ENCODE peak calls at places on chromosomes 11 and 22, in four cellular contexts. A is iris pigment epithelial cell, G is AG10803, V is tibial artery. M is an unnamed sample.

GRCh38 chr11:130674686-130675085 is 226.2 kb downstream of the ADAMTS15 start:
- DNase-seq in G (peak; percentile 43), A (peak; percentile 20), V (no peak), M (no peak)

GRCh38 chr22:37569921-37570660 is 9.8 kb downstream of the LGALS2 start:
- DNase-seq in V (no peak), G (no peak), A (no peak), M (no peak)

GRCh38 chr22:43823353-43823908 is 11.3 kb upstream of the EFCAB6 start:
- DNase-seq in G (no peak), A (no peak), V (no peak), M (no peak)

GRCh38 chr11:96869207-96869606 is 479.4 kb downstream of the JRKL start:
- DNase-seq in A (peak; percentile 3), G (peak; percentile 2), V (no peak), M (no peak)

GRCh38 chr22:42683599-42684283 is 34.5 kb upstream of the CYB5R3 start:
- DNase-seq in G (peak; percentile 90), A (no peak), V (peak; percentile 78), M (no peak)

GRCh38 chr11:33775064-33775807 is 916 bp upstream of the FBXO3 start:
- DNase-seq in V (no peak), A (no peak), G (no peak), M (no peak)

GRCh38 chr11:1838426-1839131 is at the start of gene TNNI2:
- DNase-seq in A (no peak), V (no peak), G (no peak), M (no peak)

GRCh38 chr11:109547356-109548027 is 125.5 kb downstream of the C11orf87 start:
- DNase-seq in A (peak; percentile 74), G (peak; percentile 94), V (no peak), M (no peak)

GRCh38 chr11:75155570-75156422 is 4.9 kb downstream of the SLCO2B1 start:
- DNase-seq in A (peak; percentile 25), G (no peak), V (no peak), M (no peak)

GRCh38 chr22:31923166-31923565 is 21.2 kb upstream of the YWHAH start:
- DNase-seq in V (peak; percentile 74), G (no peak), A (no peak), M (no peak)

GRCh38 chr11:55895216-55895615 is 12.1 kb downstream of the TRIM51 start:
- DNase-seq in V (no peak), G (no peak), A (no peak), M (no peak)

GRCh38 chr22:38649841-38650522 is 6.2 kb downstream of the FAM227A start:
- DNase-seq in V (no peak), G (no peak), A (no peak), M (no peak)

GRCh38 chr11:18050853-18051252 is 4.8 kb upstream of the TPH1 start:
- DNase-seq in A (no peak), V (no peak), G (no peak), M (no peak)

GRCh38 chr22:40196628-40197027 is 18.9 kb downstream of the TNRC6B start:
- DNase-seq in G (peak; percentile 89), V (no peak), A (peak; percentile 96), M (no peak)

GRCh38 chr11:36469881-36470802 is 39.9 kb downstream of the TRAF6 start:
- DNase-seq in V (no peak), G (peak; percentile 52), A (peak; percentile 85), M (no peak)

GRCh38 chr11:126963115-126963514 is 37.5 kb downstream of the KIRREL3 start:
- DNase-seq in A (no peak), G (no peak), V (no peak), M (no peak)

GRCh38 chr11:128302425-128303186 is 284.8 kb downstream of the ETS1 start:
- DNase-seq in G (no peak), V (no peak), A (no peak), M (peak; percentile 70)

GRCh38 chr11:2466069-2466801 is 21.4 kb downstream of the KCNQ1 start:
- DNase-seq in V (no peak), A (no peak), G (no peak), M (no peak)

GRCh38 chr22:20466659-20467379 is 28.8 kb downstream of the KLHL22 start:
- DNase-seq in G (no peak), A (no peak), V (no peak), M (no peak)

GRCh38 chr11:36216061-36216615 is 73.1 kb downstream of the COMMD9 start:
- DNase-seq in A (no peak), G (no peak), V (no peak), M (no peak)

GRCh38 chr11:18261721-18262120 is 4.3 kb upstream of the SAA1 start:
- DNase-seq in V (no peak), G (no peak), A (no peak), M (no peak)

GRCh38 chr22:44462246-44463015 is 35.6 kb downstream of the RTL6 start:
- DNase-seq in G (no peak), A (no peak), V (no peak), M (no peak)

GRCh38 chr11:34585870-34586654 is 34.8 kb upstream of the EHF start:
- DNase-seq in G (peak; percentile 59), V (no peak), A (peak; percentile 59), M (no peak)

GRCh38 chr22:43484227-43484626 is 72.4 kb downstream of the MPPED1 start:
- DNase-seq in V (no peak), A (no peak), G (no peak), M (no peak)

GRCh38 chr11:12083380-12083779 is 27.0 kb upstream of the MICAL2 start:
- DNase-seq in G (no peak), A (no peak), V (no peak), M (no peak)

GRCh38 chr11:57530215-57530595 is 349 bp downstream of the TIMM10 start:
- DNase-seq in V (no peak), G (no peak), A (no peak), M (no peak)

GRCh38 chr11:114132944-114133394 is 73.5 kb downstream of the ZBTB16 start:
- DNase-seq in G (peak; percentile 85), V (peak; percentile 66), A (peak; percentile 64), M (no peak)

GRCh38 chr11:59271247-59271755 is 58.6 kb upstream of the MPEG1 start:
- DNase-seq in G (no peak), V (no peak), A (no peak), M (no peak)

GRCh38 chr11:8973121-8973520 is 8.9 kb upstream of the TMEM9B start:
- DNase-seq in V (no peak), A (no peak), G (no peak), M (no peak)

GRCh38 chr22:35292786-35293185 is 6.9 kb upstream of the TOM1 start:
- DNase-seq in G (no peak), V (no peak), A (no peak), M (no peak)

M was measured in effector memory CD8-positive, alpha-beta T cell.